ENCODE peak calls at places on chromosomes 11 and 22, in ten cellular contexts. I, E, W, P, R, O, X, Y, Q and B are unnamed samples.
A peak's percentile ranks its signal among the peaks of the same experiment; 100 is the strongest.

GRCh38 chr11:108223449-108224149 is 732 bp downstream of the ATM start:
- DNase-seq in I (no peak), E (no peak), W (no peak), P (no peak), R (peak; percentile 87), O (no peak), X (peak; percentile 14), Y (peak; percentile 22), Q (no peak), B (peak; percentile 32)

GRCh38 chr11:134995746-134996145 is 583.7 kb upstream of the B3GAT1 start:
- DNase-seq in I (no peak), E (no peak), W (no peak), P (peak; percentile 56), R (no peak), O (no peak), X (no peak), Y (no peak), Q (no peak), B (no peak)

GRCh38 chr11:87097582-87097981 is 59.8 kb downstream of the TMEM135 start:
- DNase-seq in I (no peak), E (no peak), W (no peak), P (peak; percentile 64), R (peak; percentile 73), O (no peak), X (peak; percentile 32), Y (peak; percentile 27), Q (no peak), B (no peak)

GRCh38 chr11:43579171-43579918 is 101.2 kb upstream of the HSD17B12 start:
- DNase-seq in I (peak; percentile 75), E (no peak), W (no peak), P (peak; percentile 67), R (peak; percentile 40), O (no peak), X (no peak), Y (peak; percentile 42), Q (no peak), B (peak; percentile 92)

GRCh38 chr22:26835929-26836528 is 178.6 kb downstream of the MIAT start:
- DNase-seq in I (peak; percentile 72), E (no peak), W (no peak), P (peak; percentile 70), R (peak; percentile 53), O (no peak), X (peak; percentile 22), Y (peak; percentile 23), Q (no peak), B (peak; percentile 80)

GRCh38 chr11:27701262-27702105 is 1.2 kb upstream of the BDNF start:
- DNase-seq in I (peak; percentile 53), E (no peak), W (no peak), P (peak; percentile 63), R (no peak), O (no peak), X (peak; percentile 54), Y (peak; percentile 89), Q (no peak), B (peak; percentile 62)

GRCh38 chr22:45008853-45009751 is 703 bp downstream of the PHF21B start:
- DNase-seq in I (peak; percentile 60), E (no peak), W (no peak), P (peak; percentile 13), R (no peak), O (no peak), X (peak; percentile 11), Y (no peak), Q (no peak), B (peak; percentile 94)

GRCh38 chr22:47331750-47332149 is 569.3 kb downstream of the TBC1D22A start:
- DNase-seq in I (no peak), E (no peak), W (no peak), P (no peak), R (no peak), O (no peak), X (no peak), Y (no peak), Q (no peak), B (no peak)

GRCh38 chr11:108853151-108853550 is 188.3 kb downstream of the DDX10 start:
- DNase-seq in I (no peak), E (no peak), W (no peak), P (no peak), R (no peak), O (no peak), X (no peak), Y (no peak), Q (no peak), B (no peak)

DNA sequence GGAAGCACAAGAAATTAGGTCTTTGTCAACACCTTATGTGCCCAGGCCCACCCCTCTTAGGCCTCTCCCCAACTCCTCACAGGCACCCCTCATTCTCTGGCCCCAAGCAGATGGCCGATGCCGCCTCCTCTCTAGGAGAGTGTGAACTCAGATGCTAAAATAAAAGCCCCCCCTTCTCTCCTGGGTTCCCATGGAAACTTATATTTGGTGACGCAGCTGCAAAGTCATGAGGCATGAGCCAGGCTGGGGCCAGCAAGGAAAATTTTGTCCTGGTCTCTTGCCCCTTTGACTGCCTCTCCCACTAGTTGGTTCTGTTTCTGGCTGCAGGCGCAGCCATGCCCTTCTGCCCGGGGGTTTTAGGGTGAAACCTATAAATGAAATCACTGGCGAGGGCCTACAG is 11.8 kb downstream of the RCOR2 start:
- DNase-seq in I (no peak), E (no peak), W (no peak), P (no peak), R (no peak), O (no peak), X (no peak), Y (peak; percentile 19), Q (no peak), B (peak; percentile 87)
- H3K36me3 ChIP-seq in I (peaks cover 66% of the 10 kb centered on the region), E (peaks cover 94% of the 10 kb centered on the region), W (peaks cover 84% of the 10 kb centered on the region), P (peaks cover 18% of the 10 kb centered on the region), R (peaks cover 80% of the 10 kb centered on the region), O (peaks cover 88% of the 10 kb centered on the region), X (peaks cover 77% of the 10 kb centered on the region), Y (peaks cover 72% of the 10 kb centered on the region), Q (peaks cover 25% of the 10 kb centered on the region), B (peaks cover 39% of the 10 kb centered on the region)

GRCh38 chr22:35334010-35334409 is 34.3 kb downstream of the TOM1 start:
- DNase-seq in I (no peak), E (no peak), W (no peak), P (no peak), R (peak; percentile 57), O (no peak), X (no peak), Y (no peak), Q (no peak), B (no peak)
- H3K36me3 ChIP-seq in I (peaks cover 44% of the 10 kb centered on the region), E (peaks cover 94% of the 10 kb centered on the region), W (peaks cover 79% of the 10 kb centered on the region), P (no peaks in the 10 kb centered on the region), R (peaks cover 52% of the 10 kb centered on the region), O (peaks cover 44% of the 10 kb centered on the region), X (peaks cover 85% of the 10 kb centered on the region), Y (peaks cover 75% of the 10 kb centered on the region), Q (peaks cover 14% of the 10 kb centered on the region), B (peaks cover 84% of the 10 kb centered on the region)

DNA sequence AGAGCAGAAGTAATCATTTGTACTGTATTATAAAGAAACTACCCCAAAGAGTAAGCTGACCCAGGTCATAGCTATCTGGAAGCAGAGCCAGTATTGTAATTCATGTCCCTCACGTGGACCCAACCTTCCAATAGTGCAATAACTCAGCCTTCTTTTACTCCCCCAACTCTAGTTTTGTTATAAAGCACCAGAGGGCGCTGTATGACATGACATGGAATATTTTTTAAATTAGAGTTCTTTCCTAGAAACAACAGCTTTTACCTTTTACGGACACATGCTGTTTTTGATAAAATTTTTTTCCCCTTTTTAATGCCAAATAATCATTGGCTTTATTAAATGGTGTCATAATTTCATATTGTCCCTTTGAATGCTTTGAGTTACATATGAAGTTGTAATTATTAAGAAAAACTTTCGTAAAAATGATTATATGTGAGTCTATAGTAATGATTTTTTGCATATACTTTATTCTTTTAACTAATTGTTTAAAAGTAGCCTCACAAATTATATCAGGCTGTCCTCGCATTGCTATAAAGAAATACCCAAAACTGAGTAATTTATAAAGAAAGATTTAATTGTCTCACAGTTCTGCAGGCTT is 76.9 kb downstream of the DKK3 start:
- DNase-seq in I (no peak), E (no peak), W (no peak), P (peak; percentile 71), R (peak; percentile 45), O (no peak), X (peak; percentile 30), Y (peak; percentile 74), Q (no peak), B (peak; percentile 55)
- H3K36me3 ChIP-seq in I (peaks cover 14% of the 10 kb centered on the region), E (peaks cover 55% of the 10 kb centered on the region), W (peaks cover 65% of the 10 kb centered on the region), P (peaks cover 55% of the 10 kb centered on the region), R (peaks cover 58% of the 10 kb centered on the region), O (peaks cover 26% of the 10 kb centered on the region), X (peaks cover 31% of the 10 kb centered on the region), Y (peaks cover 7% of the 10 kb centered on the region), Q (peaks cover 5% of the 10 kb centered on the region), B (peaks cover 42% of the 10 kb centered on the region)

GRCh38 chr11:3014314-3014938 is 22.3 kb upstream of the NAP1L4 start:
- DNase-seq in I (no peak), E (no peak), W (no peak), P (no peak), R (peak; percentile 96), O (peak; percentile 33), X (no peak), Y (no peak), Q (no peak), B (peak; percentile 57)
- H3K36me3 ChIP-seq in I (peaks cover 78% of the 10 kb centered on the region), E (peaks cover 99% of the 10 kb centered on the region), W (peaks cover 100% of the 10 kb centered on the region), P (peaks cover 21% of the 10 kb centered on the region), R (peaks cover 53% of the 10 kb centered on the region), O (peaks cover 50% of the 10 kb centered on the region), X (peaks cover 89% of the 10 kb centered on the region), Y (peaks cover 79% of the 10 kb centered on the region), Q (peaks cover 7% of the 10 kb centered on the region), B (peaks cover 80% of the 10 kb centered on the region)

DNA sequence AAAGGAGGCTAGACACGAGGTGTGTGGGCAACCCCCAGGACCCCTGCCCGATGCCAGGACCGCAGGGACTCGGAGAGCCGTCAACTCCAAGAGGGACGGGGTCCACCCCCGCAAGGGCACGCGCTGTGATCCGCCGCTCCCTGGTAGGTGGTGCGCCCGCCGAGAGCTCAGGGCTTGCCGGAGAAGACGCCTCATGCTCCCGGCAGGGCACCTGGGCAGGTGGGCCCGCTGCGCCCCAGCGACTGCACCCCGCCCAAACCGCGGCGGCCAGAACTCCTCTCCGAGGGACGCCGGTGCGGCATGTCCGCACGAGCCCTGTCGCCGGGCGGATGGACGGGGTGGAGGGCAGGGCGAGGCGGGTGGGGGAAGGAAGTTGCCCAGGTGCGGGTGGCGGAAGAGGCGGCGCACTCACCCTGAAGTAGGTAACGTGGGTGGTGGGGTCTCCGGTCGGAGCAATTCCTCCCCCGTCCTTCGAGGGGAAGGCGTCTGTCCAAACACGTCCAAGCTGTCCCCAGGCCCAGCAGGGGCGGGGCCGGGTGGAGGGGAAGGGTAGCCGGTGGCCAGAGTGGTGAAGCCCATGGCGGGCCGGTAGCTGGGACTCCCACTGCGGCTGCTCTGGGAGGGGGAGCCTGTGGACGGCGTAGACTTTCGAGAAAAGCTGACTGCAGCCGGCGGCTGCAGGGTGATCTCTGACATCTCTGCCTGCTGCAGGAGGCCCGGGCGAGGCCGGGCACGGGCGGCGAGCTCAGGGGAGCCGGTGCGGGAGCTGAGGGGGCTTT is 37.2 kb downstream of the IGSF9B start:
- DNase-seq in I (no peak), E (no peak), W (no peak), P (no peak), R (no peak), O (no peak), X (no peak), Y (no peak), Q (no peak), B (peak; percentile 72)
- H3K36me3 ChIP-seq in I (no peaks in the 10 kb centered on the region), E (no peaks in the 10 kb centered on the region), W (peaks cover 97% of the 10 kb centered on the region), P (no peaks in the 10 kb centered on the region), R (peaks cover 1% of the 10 kb centered on the region), O (peaks cover 22% of the 10 kb centered on the region), X (no peaks in the 10 kb centered on the region), Y (no peaks in the 10 kb centered on the region), Q (no peaks in the 10 kb centered on the region), B (no peaks in the 10 kb centered on the region)

GRCh38 chr11:120218695-120219033 is 7.8 kb downstream of the OAF start:
- DNase-seq in I (no peak), E (no peak), W (no peak), P (no peak), R (no peak), O (no peak), X (no peak), Y (no peak), Q (no peak), B (no peak)
- H3K36me3 ChIP-seq in I (no peaks in the 10 kb centered on the region), E (no peaks in the 10 kb centered on the region), W (no peaks in the 10 kb centered on the region), P (no peaks in the 10 kb centered on the region), R (no peaks in the 10 kb centered on the region), O (no peaks in the 10 kb centered on the region), X (no peaks in the 10 kb centered on the region), Y (no peaks in the 10 kb centered on the region), Q (peaks cover 16% of the 10 kb centered on the region), B (no peaks in the 10 kb centered on the region)

GRCh38 chr11:60847281-60847680 is 5.4 kb downstream of the CCDC86 start:
- DNase-seq in I (no peak), E (no peak), W (no peak), P (no peak), R (no peak), O (no peak), X (no peak), Y (no peak), Q (no peak), B (no peak)
- H3K36me3 ChIP-seq in I (peaks cover 16% of the 10 kb centered on the region), E (peaks cover 51% of the 10 kb centered on the region), W (peaks cover 45% of the 10 kb centered on the region), P (peaks cover 9% of the 10 kb centered on the region), R (peaks cover 24% of the 10 kb centered on the region), O (peaks cover 43% of the 10 kb centered on the region), X (peaks cover 39% of the 10 kb centered on the region), Y (peaks cover 34% of the 10 kb centered on the region), Q (peaks cover 28% of the 10 kb centered on the region), B (peaks cover 12% of the 10 kb centered on the region)